ENCODE peak calls at places on chromosomes 11 and 22, in four cellular contexts. One of them, this sample, is unnamed.

GRCh38 chr11:62295504-62295903 is 3.4 kb downstream of the SCGB1D4 start:
- DNase-seq in HepG2: peak
- DNase-seq in GM12878: no peak
- DNase-seq in K562: no peak
- DNase-seq in this sample: no peak

GRCh38 chr11:9653871-9654270 is 10.0 kb upstream of the SWAP70 start:
- DNase-seq in HepG2: no peak
- DNase-seq in GM12878: no peak
- DNase-seq in K562: no peak
- DNase-seq in this sample: no peak

GRCh38 chr11:66694732-66695207 is 17.1 kb upstream of the RBM4B start:
- DNase-seq in HepG2: peak
- DNase-seq in GM12878: peak
- DNase-seq in K562: peak
- DNase-seq in this sample: peak

GRCh38 chr11:104122008-104122635 is 41.8 kb downstream of the PDGFD start:
- DNase-seq in HepG2: no peak
- DNase-seq in GM12878: no peak
- DNase-seq in K562: no peak
- DNase-seq in this sample: no peak

GRCh38 chr11:77548552-77549439 is 41.0 kb upstream of the AQP11 start:
- DNase-seq in HepG2: no peak
- DNase-seq in GM12878: no peak
- DNase-seq in K562: no peak
- DNase-seq in this sample: no peak

GRCh38 chr11:26649884-26650283 is 72.0 kb downstream of the SLC5A12 start:
- DNase-seq in HepG2: peak
- DNase-seq in GM12878: peak
- DNase-seq in K562: peak
- DNase-seq in this sample: peak

GRCh38 chr11:832529-833113 is at the start of gene CD151:
- DNase-seq in HepG2: no peak
- DNase-seq in GM12878: no peak
- DNase-seq in K562: peak
- DNase-seq in this sample: peak

GRCh38 chr11:63999349-64000025 is 13.2 kb downstream of the OTUB1 start:
- DNase-seq in HepG2: no peak
- DNase-seq in GM12878: no peak
- DNase-seq in K562: peak
- DNase-seq in this sample: no peak

GRCh38 chr11:74388678-74389327 is 9.4 kb downstream of the PGM2L1 start:
- DNase-seq in HepG2: peak
- DNase-seq in GM12878: peak
- DNase-seq in K562: peak
- DNase-seq in this sample: peak

GRCh38 chr11:8709002-8709672 is 26.5 kb downstream of the RPL27A start:
- DNase-seq in HepG2: no peak
- DNase-seq in GM12878: no peak
- DNase-seq in K562: no peak
- DNase-seq in this sample: no peak

GRCh38 chr11:111939836-111940604 is 2.9 kb downstream of the DIXDC1 start:
- DNase-seq in HepG2: no peak
- DNase-seq in GM12878: no peak
- DNase-seq in K562: no peak
- DNase-seq in this sample: no peak

GRCh38 chr11:57322881-57323467 is 1.8 kb downstream of the TNKS1BP1 start:
- DNase-seq in HepG2: no peak
- DNase-seq in GM12878: no peak
- DNase-seq in K562: no peak
- DNase-seq in this sample: no peak

GRCh38 chr11:77311701-77312100 is 10.2 kb upstream of the GDPD4 start:
- DNase-seq in HepG2: no peak
- DNase-seq in GM12878: no peak
- DNase-seq in K562: no peak
- DNase-seq in this sample: no peak

GRCh38 chr22:49999063-49999900 is 13.3 kb downstream of the IL17REL start:
- DNase-seq in HepG2: no peak
- DNase-seq in GM12878: no peak
- DNase-seq in K562: peak
- DNase-seq in this sample: peak

GRCh38 chr11:46490576-46491100 is 99.1 kb upstream of the CHRM4 start:
- DNase-seq in HepG2: no peak
- DNase-seq in GM12878: no peak
- DNase-seq in K562: no peak
- DNase-seq in this sample: no peak

GRCh38 chr11:10457901-10458300 is 2.8 kb downstream of the AMPD3 start:
- DNase-seq in HepG2: no peak
- DNase-seq in GM12878: no peak
- DNase-seq in K562: no peak
- DNase-seq in this sample: no peak

GRCh38 chr11:19422257-19422656 is 181.5 kb upstream of the E2F8 start:
- DNase-seq in HepG2: no peak
- DNase-seq in GM12878: no peak
- DNase-seq in K562: no peak
- DNase-seq in this sample: no peak

GRCh38 chr22:23837496-23837859 is 1.3 kb downstream of the DERL3 start:
- DNase-seq in HepG2: no peak
- DNase-seq in GM12878: no peak
- DNase-seq in K562: no peak
- DNase-seq in this sample: no peak

GRCh38 chr11:14537134-14537599 is 17.0 kb upstream of the PSMA1 start:
- DNase-seq in HepG2: peak
- DNase-seq in GM12878: no peak
- DNase-seq in K562: peak
- DNase-seq in this sample: peak

GRCh38 chr22:37016134-37016910 is 2.9 kb downstream of the TST start:
- DNase-seq in HepG2: no peak
- DNase-seq in GM12878: no peak
- DNase-seq in K562: no peak
- DNase-seq in this sample: no peak

GRCh38 chr11:47863189-47863892 is 15.2 kb upstream of the NUP160 start:
- DNase-seq in HepG2: no peak
- DNase-seq in GM12878: no peak
- DNase-seq in K562: no peak
- DNase-seq in this sample: no peak

GRCh38 chr11:93024376-93024775 is 54.9 kb downstream of the MTNR1B start:
- DNase-seq in HepG2: no peak
- DNase-seq in GM12878: no peak
- DNase-seq in K562: no peak
- DNase-seq in this sample: no peak

GRCh38 chr11:78586452-78587046 is 11.9 kb upstream of the NARS2 start:
- DNase-seq in HepG2: no peak
- DNase-seq in GM12878: no peak
- DNase-seq in K562: peak
- DNase-seq in this sample: peak

GRCh38 chr11:103326070-103326794 is 217.0 kb downstream of the DYNC2H1 start:
- DNase-seq in HepG2: peak
- DNase-seq in GM12878: peak
- DNase-seq in K562: peak
- DNase-seq in this sample: peak

GRCh38 chr22:49324527-49325491 is 502.9 kb downstream of the BRD1 start:
- DNase-seq in HepG2: no peak
- DNase-seq in GM12878: no peak
- DNase-seq in K562: no peak
- DNase-seq in this sample: no peak

GRCh38 chr11:14300661-14301304 is 58.2 kb downstream of the RRAS2 start:
- DNase-seq in HepG2: peak
- DNase-seq in GM12878: no peak
- DNase-seq in K562: peak
- DNase-seq in this sample: peak

GRCh38 chr11:29125621-29126020 is 891.2 kb downstream of the KCNA4 start:
- DNase-seq in HepG2: no peak
- DNase-seq in GM12878: no peak
- DNase-seq in K562: no peak
- DNase-seq in this sample: no peak

GRCh38 chr11:29127456-29127855 is 889.4 kb downstream of the KCNA4 start:
- DNase-seq in HepG2: no peak
- DNase-seq in GM12878: no peak
- DNase-seq in K562: no peak
- DNase-seq in this sample: no peak

GRCh38 chr11:29131055-29131454 is 885.8 kb downstream of the KCNA4 start:
- DNase-seq in HepG2: no peak
- DNase-seq in GM12878: no peak
- DNase-seq in K562: no peak
- DNase-seq in this sample: no peak

GRCh38 chr11:29124436-29124835 is 892.4 kb downstream of the KCNA4 start:
- DNase-seq in HepG2: no peak
- DNase-seq in GM12878: no peak
- DNase-seq in K562: no peak
- DNase-seq in this sample: no peak

GRCh38 chr11:29129850-29130249 is 887.0 kb downstream of the KCNA4 start:
- DNase-seq in HepG2: no peak
- DNase-seq in GM12878: no peak
- DNase-seq in K562: no peak
- DNase-seq in this sample: no peak
- TF ChIP-seq BHLHE40 in HepG2: no peak
- TF ChIP-seq BHLHE40 in GM12878: no peak
- TF ChIP-seq BHLHE40 in K562: no peak
- TF ChIP-seq BHLHE40 in this sample: no peak

GRCh38 chr22:22823126-22823804 is 64.4 kb upstream of the IGLL5 start:
- DNase-seq in HepG2: no peak
- DNase-seq in GM12878: no peak
- DNase-seq in K562: peak
- DNase-seq in this sample: no peak

GRCh38 chr22:22820626-22821025 is 67.0 kb upstream of the IGLL5 start:
- DNase-seq in HepG2: no peak
- DNase-seq in GM12878: no peak
- DNase-seq in K562: no peak
- DNase-seq in this sample: no peak

GRCh38 chr22:22820076-22820475 is 67.5 kb upstream of the IGLL5 start:
- DNase-seq in HepG2: no peak
- DNase-seq in GM12878: no peak
- DNase-seq in K562: peak
- DNase-seq in this sample: no peak

GRCh38 chr22:22821340-22821739 is 66.3 kb upstream of the IGLL5 start:
- DNase-seq in HepG2: no peak
- DNase-seq in GM12878: no peak
- DNase-seq in K562: no peak
- DNase-seq in this sample: no peak

DNA sequence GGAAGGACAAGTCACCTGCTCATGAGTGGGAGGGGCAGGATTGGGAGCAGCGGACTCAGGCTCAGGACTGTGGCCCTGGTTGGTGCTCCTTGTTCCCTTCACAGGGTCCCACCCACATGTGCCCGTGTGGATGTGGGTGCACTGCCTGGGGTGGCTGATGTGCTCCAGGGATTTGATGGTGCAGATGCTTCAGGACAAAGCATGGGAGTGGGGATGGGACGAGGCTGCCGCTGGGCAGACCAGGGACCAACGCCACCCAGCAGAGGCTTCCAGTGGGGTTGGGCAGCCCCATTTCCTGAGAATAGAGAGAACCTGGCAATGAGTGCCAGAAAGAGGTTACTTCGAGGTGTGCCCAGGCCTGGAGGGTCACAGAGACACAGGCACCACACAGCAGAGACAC is 65.5 kb upstream of the IGLL5 start:
- DNase-seq in HepG2: no peak
- DNase-seq in GM12878: no peak
- DNase-seq in K562: peak
- DNase-seq in this sample: no peak
- TF ChIP-seq FOXM1 in HepG2: no peak
- TF ChIP-seq FOXM1 in GM12878: no peak
- TF ChIP-seq FOXM1 in K562: no peak
- TF ChIP-seq FOXM1 in this sample: no peak

GRCh38 chr11:27976262-27976661 is 131.7 kb downstream of the KIF18A start:
- DNase-seq in HepG2: no peak
- DNase-seq in GM12878: no peak
- DNase-seq in K562: no peak
- DNase-seq in this sample: no peak

GRCh38 chr11:27973851-27974536 is 134.0 kb downstream of the KIF18A start:
- DNase-seq in HepG2: no peak
- DNase-seq in GM12878: no peak
- DNase-seq in K562: no peak
- DNase-seq in this sample: no peak

GRCh38 chr11:27971256-27971655 is 136.7 kb downstream of the KIF18A start:
- DNase-seq in HepG2: no peak
- DNase-seq in GM12878: no peak
- DNase-seq in K562: no peak
- DNase-seq in this sample: no peak

GRCh38 chr11:27968461-27968860 is 139.5 kb downstream of the KIF18A start:
- DNase-seq in HepG2: no peak
- DNase-seq in GM12878: no peak
- DNase-seq in K562: no peak
- DNase-seq in this sample: no peak

DNA sequence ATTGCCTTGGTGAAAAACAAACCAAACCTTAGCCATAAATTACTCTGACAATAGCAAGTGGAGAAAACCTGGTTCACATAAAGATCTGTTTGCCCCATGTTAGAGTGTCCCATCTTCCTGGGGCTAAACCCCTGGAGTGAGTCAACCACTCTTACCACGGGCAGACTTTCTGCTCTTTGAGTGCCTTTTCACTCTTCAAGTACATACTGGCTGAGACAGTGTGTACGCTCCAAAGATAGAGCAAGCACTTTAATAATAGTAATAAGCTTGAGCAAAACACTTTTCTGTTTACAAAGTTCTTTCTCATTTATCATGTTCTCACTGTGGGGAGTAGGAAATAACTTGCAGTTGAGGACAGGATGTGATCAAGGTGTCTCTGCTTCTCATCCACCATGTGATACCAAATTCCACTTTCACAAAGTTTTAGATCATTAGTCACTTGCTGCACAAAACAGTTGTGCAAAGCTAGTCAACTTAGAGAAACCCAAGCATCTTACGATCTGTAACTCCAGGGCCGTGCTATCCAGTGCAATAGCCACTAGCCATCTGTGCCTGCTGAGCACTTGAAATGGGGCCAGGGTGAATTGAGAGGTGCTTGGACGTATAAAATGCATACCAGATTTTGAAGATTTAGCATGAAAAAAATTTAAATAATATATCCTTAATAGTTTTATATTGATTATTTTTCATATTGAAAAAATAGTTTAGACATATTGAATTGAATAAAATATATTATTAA is 135.4 kb downstream of the KIF18A start:
- DNase-seq in HepG2: no peak
- DNase-seq in GM12878: no peak
- DNase-seq in K562: no peak
- DNase-seq in this sample: no peak
- TF ChIP-seq BHLHE40 in HepG2: no peak
- TF ChIP-seq BHLHE40 in GM12878: no peak
- TF ChIP-seq BHLHE40 in K562: no peak
- TF ChIP-seq BHLHE40 in this sample: no peak

GRCh38 chr11:85806016-85806415 is 4.9 kb downstream of the SYTL2 start:
- DNase-seq in HepG2: no peak
- DNase-seq in GM12878: no peak
- DNase-seq in K562: no peak
- DNase-seq in this sample: no peak

GRCh38 chr11:85806876-85807275 is 4.1 kb downstream of the SYTL2 start:
- DNase-seq in HepG2: no peak
- DNase-seq in GM12878: no peak
- DNase-seq in K562: no peak
- DNase-seq in this sample: no peak

GRCh38 chr11:85803920-85804319 is 7.0 kb downstream of the SYTL2 start:
- DNase-seq in HepG2: no peak
- DNase-seq in GM12878: no peak
- DNase-seq in K562: no peak
- DNase-seq in this sample: no peak

GRCh38 chr11:85809191-85809590 is 1.8 kb downstream of the SYTL2 start:
- DNase-seq in HepG2: no peak
- DNase-seq in GM12878: no peak
- DNase-seq in K562: no peak
- DNase-seq in this sample: no peak

GRCh38 chr11:85805387-85805786 is 5.6 kb downstream of the SYTL2 start:
- DNase-seq in HepG2: no peak
- DNase-seq in GM12878: no peak
- DNase-seq in K562: no peak
- DNase-seq in this sample: no peak
- TF ChIP-seq FOXM1 in HepG2: no peak
- TF ChIP-seq FOXM1 in GM12878: no peak
- TF ChIP-seq FOXM1 in K562: no peak
- TF ChIP-seq FOXM1 in this sample: no peak